ENCODE peak calls at places on chromosomes 7 and 10, in six cellular contexts. One of them, this sample, is unnamed.

GRCh38 chr7:92763636-92764423 is 72.5 kb downstream of the CDK6 start:
- DNase-seq in stomach: no peak
- DNase-seq in cardiac muscle cell: no peak
- DNase-seq in heart left ventricle: no peak
- DNase-seq in dorsolateral prefrontal cortex: no peak
- DNase-seq in AG04450: no peak
- DNase-seq in this sample: no peak

GRCh38 chr10:110643670-110644597 is at the start of gene RBM20:
- DNase-seq in stomach: no peak
- DNase-seq in cardiac muscle cell: peak
- DNase-seq in heart left ventricle: peak
- DNase-seq in dorsolateral prefrontal cortex: no peak
- DNase-seq in AG04450: no peak
- DNase-seq in this sample: peak

GRCh38 chr10:21398549-21399345 is 126.7 kb downstream of the SKIDA1 start:
- DNase-seq in stomach: no peak
- DNase-seq in cardiac muscle cell: no peak
- DNase-seq in heart left ventricle: no peak
- DNase-seq in dorsolateral prefrontal cortex: no peak
- DNase-seq in AG04450: no peak
- DNase-seq in this sample: no peak

GRCh38 chr10:124217031-124217430 is 123.6 kb upstream of the CHST15 start:
- DNase-seq in stomach: no peak
- DNase-seq in cardiac muscle cell: no peak
- DNase-seq in heart left ventricle: no peak
- DNase-seq in dorsolateral prefrontal cortex: no peak
- DNase-seq in AG04450: no peak
- DNase-seq in this sample: no peak

GRCh38 chr7:31788445-31788844 is 101.4 kb downstream of the PPP1R17 start:
- DNase-seq in stomach: no peak
- DNase-seq in cardiac muscle cell: no peak
- DNase-seq in heart left ventricle: no peak
- DNase-seq in dorsolateral prefrontal cortex: no peak
- DNase-seq in AG04450: no peak
- DNase-seq in this sample: no peak

GRCh38 chr7:150406311-150406564 is 27.1 kb downstream of the ZNF775 start:
- DNase-seq in stomach: no peak
- DNase-seq in cardiac muscle cell: no peak
- DNase-seq in heart left ventricle: no peak
- DNase-seq in dorsolateral prefrontal cortex: no peak
- DNase-seq in AG04450: no peak
- DNase-seq in this sample: no peak

GRCh38 chr10:63157845-63158624 is 24.9 kb downstream of the NRBF2 start:
- DNase-seq in stomach: no peak
- DNase-seq in cardiac muscle cell: peak
- DNase-seq in heart left ventricle: no peak
- DNase-seq in dorsolateral prefrontal cortex: peak
- DNase-seq in AG04450: peak
- DNase-seq in this sample: no peak

GRCh38 chr7:149006345-149006725 is 22.0 kb downstream of the PDIA4 start:
- DNase-seq in stomach: no peak
- DNase-seq in cardiac muscle cell: no peak
- DNase-seq in heart left ventricle: no peak
- DNase-seq in dorsolateral prefrontal cortex: no peak
- DNase-seq in AG04450: no peak
- DNase-seq in this sample: no peak

GRCh38 chr10:86330778-86331763 is 35.5 kb downstream of the GRID1 start:
- DNase-seq in stomach: no peak
- DNase-seq in cardiac muscle cell: no peak
- DNase-seq in heart left ventricle: no peak
- DNase-seq in dorsolateral prefrontal cortex: no peak
- DNase-seq in AG04450: no peak
- DNase-seq in this sample: no peak

GRCh38 chr7:45564485-45564884 is 9.7 kb upstream of the ADCY1 start:
- DNase-seq in stomach: no peak
- DNase-seq in cardiac muscle cell: peak
- DNase-seq in heart left ventricle: no peak
- DNase-seq in dorsolateral prefrontal cortex: peak
- DNase-seq in AG04450: no peak
- DNase-seq in this sample: no peak

GRCh38 chr7:45566386-45566785 is 7.8 kb upstream of the ADCY1 start:
- DNase-seq in stomach: no peak
- DNase-seq in cardiac muscle cell: no peak
- DNase-seq in heart left ventricle: no peak
- DNase-seq in dorsolateral prefrontal cortex: no peak
- DNase-seq in AG04450: no peak
- DNase-seq in this sample: no peak

GRCh38 chr7:45564886-45565455 is 9.2 kb upstream of the ADCY1 start:
- DNase-seq in stomach: no peak
- DNase-seq in cardiac muscle cell: no peak
- DNase-seq in heart left ventricle: no peak
- DNase-seq in dorsolateral prefrontal cortex: no peak
- DNase-seq in AG04450: no peak
- DNase-seq in this sample: no peak

GRCh38 chr7:45563401-45563800 is 10.8 kb upstream of the ADCY1 start:
- DNase-seq in stomach: no peak
- DNase-seq in cardiac muscle cell: no peak
- DNase-seq in heart left ventricle: no peak
- DNase-seq in dorsolateral prefrontal cortex: no peak
- DNase-seq in AG04450: no peak
- DNase-seq in this sample: no peak

DNA sequence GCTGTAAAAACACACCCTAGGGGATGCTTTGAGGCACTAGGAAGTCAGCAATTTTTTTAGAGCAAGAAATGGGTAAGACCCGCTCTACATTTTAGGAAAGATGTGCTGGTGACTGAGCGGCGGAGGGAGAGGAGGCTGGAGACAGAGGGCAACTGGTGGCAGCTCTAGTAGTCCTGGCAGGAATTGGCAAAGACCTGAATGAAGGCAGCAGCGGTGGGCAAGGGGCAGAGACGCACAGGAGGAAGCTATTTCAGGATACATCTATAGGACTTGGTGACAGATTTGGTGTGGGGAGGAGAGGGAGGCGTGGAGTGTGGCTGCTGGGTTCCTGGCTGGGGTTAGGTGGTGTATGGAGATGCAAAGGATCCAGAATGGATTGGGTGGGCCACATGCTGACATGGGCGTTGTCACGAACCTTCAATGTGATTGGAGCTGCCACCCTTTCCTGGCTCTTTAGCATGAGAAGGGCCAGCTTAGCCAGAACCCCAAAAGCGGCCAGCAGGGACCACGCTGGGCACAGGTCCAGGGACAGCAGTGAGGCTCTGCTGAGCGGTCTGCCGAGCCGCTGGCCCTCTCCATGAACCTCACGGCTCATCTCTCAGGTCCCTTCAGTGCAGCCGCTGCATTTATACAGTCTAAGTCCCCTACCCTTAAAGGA is 10.2 kb upstream of the ADCY1 start:
- DNase-seq in stomach: no peak
- DNase-seq in cardiac muscle cell: peak
- DNase-seq in heart left ventricle: no peak
- DNase-seq in dorsolateral prefrontal cortex: peak
- DNase-seq in AG04450: no peak
- DNase-seq in this sample: no peak
- H3K4me3 ChIP-seq in stomach: no peak
- H3K4me3 ChIP-seq in cardiac muscle cell: no peak
- H3K4me3 ChIP-seq in heart left ventricle: peak
- H3K4me3 ChIP-seq in dorsolateral prefrontal cortex: peak
- H3K4me3 ChIP-seq in AG04450: no peak
- H3K4me3 ChIP-seq in this sample: no peak

GRCh38 chr10:73226663-73227062 is 20.4 kb downstream of the DNAJC9 start:
- DNase-seq in stomach: no peak
- DNase-seq in cardiac muscle cell: no peak
- DNase-seq in heart left ventricle: no peak
- DNase-seq in dorsolateral prefrontal cortex: no peak
- DNase-seq in AG04450: no peak
- DNase-seq in this sample: no peak
- TF ChIP-seq CTCF in stomach: no peak
- TF ChIP-seq CTCF in cardiac muscle cell: no peak
- TF ChIP-seq CTCF in heart left ventricle: no peak
- TF ChIP-seq CTCF in dorsolateral prefrontal cortex: no peak
- TF ChIP-seq CTCF in AG04450: no peak
- TF ChIP-seq CTCF in this sample: no peak

GRCh38 chr7:95322396-95322795 is 1.9 kb downstream of the PON1 start:
- DNase-seq in stomach: no peak
- DNase-seq in cardiac muscle cell: no peak
- DNase-seq in heart left ventricle: no peak
- DNase-seq in dorsolateral prefrontal cortex: no peak
- DNase-seq in AG04450: no peak
- DNase-seq in this sample: no peak
- H3K4me3 ChIP-seq in stomach: no peak
- H3K4me3 ChIP-seq in cardiac muscle cell: no peak
- H3K4me3 ChIP-seq in heart left ventricle: no peak
- H3K4me3 ChIP-seq in dorsolateral prefrontal cortex: no peak
- H3K4me3 ChIP-seq in AG04450: no peak
- H3K4me3 ChIP-seq in this sample: no peak

DNA sequence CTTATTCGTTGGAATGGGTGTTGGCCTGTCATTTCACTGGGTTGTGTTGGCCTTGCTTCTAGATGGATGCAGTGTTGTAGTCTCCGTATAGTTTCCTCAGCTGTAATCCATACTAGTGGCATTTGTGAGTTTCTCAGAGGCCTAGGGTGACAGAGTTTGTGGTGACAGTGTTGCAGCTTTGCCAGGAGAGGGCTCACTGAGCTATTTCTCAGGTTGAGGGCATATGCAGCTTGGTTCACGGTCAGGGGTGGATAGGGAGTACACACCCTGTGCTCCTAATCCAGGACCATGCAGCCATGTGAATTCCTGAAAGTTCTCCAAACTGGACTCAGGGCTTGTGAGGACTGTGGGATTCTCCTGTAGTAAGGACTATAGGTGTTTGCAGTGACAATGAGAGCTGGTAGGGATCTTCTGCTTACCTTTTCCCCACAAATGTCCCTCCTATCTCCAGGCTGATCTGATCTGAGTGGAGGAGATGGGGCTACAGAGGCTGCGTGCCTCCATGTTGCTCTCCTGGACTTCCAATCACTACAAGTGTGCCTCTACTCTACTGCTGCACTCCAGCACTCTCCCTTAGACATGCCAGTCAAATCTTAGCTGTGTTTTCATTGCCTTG is 229.0 kb downstream of the STK31 start:
- DNase-seq in stomach: peak
- DNase-seq in cardiac muscle cell: peak
- DNase-seq in heart left ventricle: no peak
- DNase-seq in dorsolateral prefrontal cortex: no peak
- DNase-seq in AG04450: no peak
- DNase-seq in this sample: no peak
- TF ChIP-seq CTCF in stomach: no peak
- TF ChIP-seq CTCF in cardiac muscle cell: peak
- TF ChIP-seq CTCF in heart left ventricle: no peak
- TF ChIP-seq CTCF in dorsolateral prefrontal cortex: no peak
- TF ChIP-seq CTCF in AG04450: peak
- TF ChIP-seq CTCF in this sample: no peak

GRCh38 chr10:26334932-26335573 is 103.1 kb upstream of the APBB1IP start:
- DNase-seq in stomach: peak
- DNase-seq in cardiac muscle cell: peak
- DNase-seq in heart left ventricle: peak
- DNase-seq in dorsolateral prefrontal cortex: no peak
- DNase-seq in AG04450: no peak
- DNase-seq in this sample: peak
- H3K4me3 ChIP-seq in stomach: peak
- H3K4me3 ChIP-seq in cardiac muscle cell: no peak
- H3K4me3 ChIP-seq in heart left ventricle: no peak
- H3K4me3 ChIP-seq in dorsolateral prefrontal cortex: peak
- H3K4me3 ChIP-seq in AG04450: no peak
- H3K4me3 ChIP-seq in this sample: peak

GRCh38 chr10:71396084-71396713 is 521 bp upstream of the CDH23 start:
- DNase-seq in stomach: peak
- DNase-seq in cardiac muscle cell: peak
- DNase-seq in heart left ventricle: peak
- DNase-seq in dorsolateral prefrontal cortex: peak
- DNase-seq in AG04450: no peak
- DNase-seq in this sample: no peak
- TF ChIP-seq CTCF in stomach: no peak
- TF ChIP-seq CTCF in cardiac muscle cell: peak
- TF ChIP-seq CTCF in heart left ventricle: peak
- TF ChIP-seq CTCF in dorsolateral prefrontal cortex: peak
- TF ChIP-seq CTCF in AG04450: peak
- TF ChIP-seq CTCF in this sample: peak

GRCh38 chr7:16466087-16466472 is 542 bp upstream of the SOSTDC1 start:
- DNase-seq in stomach: no peak
- DNase-seq in cardiac muscle cell: no peak
- DNase-seq in heart left ventricle: no peak
- DNase-seq in dorsolateral prefrontal cortex: no peak
- DNase-seq in AG04450: no peak
- DNase-seq in this sample: no peak
- H3K4me3 ChIP-seq in stomach: peak
- H3K4me3 ChIP-seq in cardiac muscle cell: peak
- H3K4me3 ChIP-seq in heart left ventricle: peak
- H3K4me3 ChIP-seq in dorsolateral prefrontal cortex: peak
- H3K4me3 ChIP-seq in AG04450: peak
- H3K4me3 ChIP-seq in this sample: no peak

DNA sequence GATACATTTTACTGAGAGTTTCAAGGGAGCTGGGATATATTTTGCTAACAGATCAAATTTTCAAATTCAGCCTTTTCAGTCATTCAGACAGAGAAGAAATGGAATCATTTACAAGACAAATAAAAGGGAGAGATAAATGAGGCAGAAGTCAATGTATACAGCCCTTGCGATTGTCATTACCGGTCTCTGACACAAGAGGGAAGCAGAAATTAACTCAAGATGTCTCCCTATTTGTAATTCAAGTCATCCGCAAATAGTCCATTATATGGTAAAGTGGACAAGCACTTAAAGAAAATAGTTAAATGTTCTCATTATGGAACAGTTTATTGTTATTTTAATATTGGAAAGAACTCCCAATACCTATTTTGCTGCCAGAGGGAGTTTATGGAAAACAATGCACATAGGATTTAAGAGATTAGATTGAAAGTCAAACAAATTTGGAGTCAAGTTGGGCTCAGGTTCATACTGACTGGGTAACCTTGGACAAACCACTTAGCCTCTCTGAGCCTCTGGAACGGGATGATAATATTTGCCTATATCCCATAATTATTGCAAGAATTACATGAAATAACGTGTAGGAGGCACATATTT is 89.3 kb upstream of the PRKCQ start:
- DNase-seq in stomach: no peak
- DNase-seq in cardiac muscle cell: peak
- DNase-seq in heart left ventricle: no peak
- DNase-seq in dorsolateral prefrontal cortex: no peak
- DNase-seq in AG04450: peak
- DNase-seq in this sample: no peak
- TF ChIP-seq CTCF in stomach: no peak
- TF ChIP-seq CTCF in cardiac muscle cell: peak
- TF ChIP-seq CTCF in heart left ventricle: peak
- TF ChIP-seq CTCF in dorsolateral prefrontal cortex: peak
- TF ChIP-seq CTCF in AG04450: peak
- TF ChIP-seq CTCF in this sample: peak

GRCh38 chr10:51590802-51591201 is 108.6 kb downstream of the CSTF2T start:
- DNase-seq in stomach: no peak
- DNase-seq in cardiac muscle cell: no peak
- DNase-seq in heart left ventricle: no peak
- DNase-seq in dorsolateral prefrontal cortex: no peak
- DNase-seq in AG04450: no peak
- DNase-seq in this sample: no peak

GRCh38 chr10:51585742-51586141 is 113.7 kb downstream of the CSTF2T start:
- DNase-seq in stomach: no peak
- DNase-seq in cardiac muscle cell: no peak
- DNase-seq in heart left ventricle: no peak
- DNase-seq in dorsolateral prefrontal cortex: no peak
- DNase-seq in AG04450: no peak
- DNase-seq in this sample: no peak

GRCh38 chr10:51588984-51589383 is 110.4 kb downstream of the CSTF2T start:
- DNase-seq in stomach: no peak
- DNase-seq in cardiac muscle cell: no peak
- DNase-seq in heart left ventricle: no peak
- DNase-seq in dorsolateral prefrontal cortex: no peak
- DNase-seq in AG04450: no peak
- DNase-seq in this sample: no peak
- H3K4me3 ChIP-seq in stomach: no peak
- H3K4me3 ChIP-seq in cardiac muscle cell: no peak
- H3K4me3 ChIP-seq in heart left ventricle: no peak
- H3K4me3 ChIP-seq in dorsolateral prefrontal cortex: no peak
- H3K4me3 ChIP-seq in AG04450: no peak
- H3K4me3 ChIP-seq in this sample: no peak